ENCODE peak calls at places on chromosomes 7 and 10, in eight cellular contexts. One of them, this sample, is unnamed.
A peak's percentile ranks its signal among the peaks of the same experiment; 100 is the strongest.

GRCh38 chr10:34959321-34959720 is 130.8 kb downstream of the CUL2 start:
- DNase-seq in ecto neural progenitor cell: no peak
- DNase-seq in GM10248: no peak
- DNase-seq in posterior cingulate gyrus: no peak
- DNase-seq in AG09319: no peak
- DNase-seq in kidney glomerular epithelial cell: no peak
- DNase-seq in activated naive CD4-positive, alpha-beta T cell treated with Interleukin-2 at 50 U/mL for 16 hours: no peak
- DNase-seq in stimulated activated CD8-positive, alpha-beta memory T cell treated with anti-CD3 and anti-CD28 coated beads, Interleukin-12 subunit alpha, Interleukin-12 subunit beta, amount 100 ng/mL, for 1 hour: no peak
- DNase-seq in this sample: no peak

GRCh38 chr10:103677486-103677885 is 177.9 kb downstream of the SH3PXD2A start:
- DNase-seq in ecto neural progenitor cell: no peak
- DNase-seq in kidney glomerular epithelial cell: no peak
- DNase-seq in posterior cingulate gyrus: no peak
- DNase-seq in stimulated activated CD8-positive, alpha-beta memory T cell treated with anti-CD3 and anti-CD28 coated beads, Interleukin-12 subunit alpha, Interleukin-12 subunit beta, amount 100 ng/mL, for 1 hour: no peak
- DNase-seq in AG09319: no peak
- DNase-seq in GM10248: no peak
- DNase-seq in activated naive CD4-positive, alpha-beta T cell treated with Interleukin-2 at 50 U/mL for 16 hours: no peak
- DNase-seq in this sample: no peak

GRCh38 chr7:110484316-110484715 is 606.6 kb upstream of the LRRN3 start:
- DNase-seq in activated naive CD4-positive, alpha-beta T cell treated with Interleukin-2 at 50 U/mL for 16 hours: no peak
- DNase-seq in ecto neural progenitor cell: no peak
- DNase-seq in kidney glomerular epithelial cell: no peak
- DNase-seq in posterior cingulate gyrus: no peak
- DNase-seq in stimulated activated CD8-positive, alpha-beta memory T cell treated with anti-CD3 and anti-CD28 coated beads, Interleukin-12 subunit alpha, Interleukin-12 subunit beta, amount 100 ng/mL, for 1 hour: no peak
- DNase-seq in AG09319: no peak
- DNase-seq in GM10248: no peak
- DNase-seq in this sample: no peak

GRCh38 chr10:86535057-86535882 is 13.7 kb upstream of the WAPL start:
- DNase-seq in kidney glomerular epithelial cell: no peak
- DNase-seq in AG09319: no peak
- DNase-seq in stimulated activated CD8-positive, alpha-beta memory T cell treated with anti-CD3 and anti-CD28 coated beads, Interleukin-12 subunit alpha, Interleukin-12 subunit beta, amount 100 ng/mL, for 1 hour: no peak
- DNase-seq in ecto neural progenitor cell: peak; percentile 78
- DNase-seq in GM10248: peak; percentile 73
- DNase-seq in activated naive CD4-positive, alpha-beta T cell treated with Interleukin-2 at 50 U/mL for 16 hours: peak; percentile 56
- DNase-seq in posterior cingulate gyrus: peak; percentile 87
- DNase-seq in this sample: peak; percentile 91

GRCh38 chr7:150685219-150686029 is at the start of gene GIMAP2:
- DNase-seq in kidney glomerular epithelial cell: no peak
- DNase-seq in activated naive CD4-positive, alpha-beta T cell treated with Interleukin-2 at 50 U/mL for 16 hours: peak; percentile 32
- DNase-seq in stimulated activated CD8-positive, alpha-beta memory T cell treated with anti-CD3 and anti-CD28 coated beads, Interleukin-12 subunit alpha, Interleukin-12 subunit beta, amount 100 ng/mL, for 1 hour: no peak
- DNase-seq in AG09319: no peak
- DNase-seq in posterior cingulate gyrus: no peak
- DNase-seq in GM10248: peak; percentile 61
- DNase-seq in ecto neural progenitor cell: no peak
- DNase-seq in this sample: peak; percentile 34

GRCh38 chr10:35636942-35637341 is 5.2 kb downstream of the FZD8 start:
- DNase-seq in stimulated activated CD8-positive, alpha-beta memory T cell treated with anti-CD3 and anti-CD28 coated beads, Interleukin-12 subunit alpha, Interleukin-12 subunit beta, amount 100 ng/mL, for 1 hour: no peak
- DNase-seq in posterior cingulate gyrus: no peak
- DNase-seq in kidney glomerular epithelial cell: no peak
- DNase-seq in ecto neural progenitor cell: no peak
- DNase-seq in AG09319: no peak
- DNase-seq in activated naive CD4-positive, alpha-beta T cell treated with Interleukin-2 at 50 U/mL for 16 hours: no peak
- DNase-seq in GM10248: no peak
- DNase-seq in this sample: no peak

GRCh38 chr10:132697568-132698200 is 88.3 kb downstream of the NKX6-2 start:
- DNase-seq in GM10248: no peak
- DNase-seq in ecto neural progenitor cell: peak; percentile 25
- DNase-seq in AG09319: no peak
- DNase-seq in stimulated activated CD8-positive, alpha-beta memory T cell treated with anti-CD3 and anti-CD28 coated beads, Interleukin-12 subunit alpha, Interleukin-12 subunit beta, amount 100 ng/mL, for 1 hour: no peak
- DNase-seq in kidney glomerular epithelial cell: no peak
- DNase-seq in activated naive CD4-positive, alpha-beta T cell treated with Interleukin-2 at 50 U/mL for 16 hours: no peak
- DNase-seq in posterior cingulate gyrus: peak; percentile 59
- DNase-seq in this sample: no peak

GRCh38 chr7:41755100-41755499 is 52.2 kb upstream of the INHBA start:
- DNase-seq in AG09319: no peak
- DNase-seq in posterior cingulate gyrus: no peak
- DNase-seq in activated naive CD4-positive, alpha-beta T cell treated with Interleukin-2 at 50 U/mL for 16 hours: no peak
- DNase-seq in ecto neural progenitor cell: no peak
- DNase-seq in GM10248: no peak
- DNase-seq in stimulated activated CD8-positive, alpha-beta memory T cell treated with anti-CD3 and anti-CD28 coated beads, Interleukin-12 subunit alpha, Interleukin-12 subunit beta, amount 100 ng/mL, for 1 hour: no peak
- DNase-seq in kidney glomerular epithelial cell: no peak
- DNase-seq in this sample: no peak

GRCh38 chr10:34815174-34816066 is at the start of gene PARD3:
- DNase-seq in activated naive CD4-positive, alpha-beta T cell treated with Interleukin-2 at 50 U/mL for 16 hours: no peak
- DNase-seq in stimulated activated CD8-positive, alpha-beta memory T cell treated with anti-CD3 and anti-CD28 coated beads, Interleukin-12 subunit alpha, Interleukin-12 subunit beta, amount 100 ng/mL, for 1 hour: no peak
- DNase-seq in GM10248: peak; percentile 82
- DNase-seq in ecto neural progenitor cell: peak; percentile 86
- DNase-seq in kidney glomerular epithelial cell: peak; percentile 25
- DNase-seq in posterior cingulate gyrus: no peak
- DNase-seq in AG09319: no peak
- DNase-seq in this sample: peak; percentile 93

GRCh38 chr7:32519763-32520162 is 24.5 kb downstream of the AVL9 start:
- DNase-seq in activated naive CD4-positive, alpha-beta T cell treated with Interleukin-2 at 50 U/mL for 16 hours: peak; percentile 44
- DNase-seq in GM10248: no peak
- DNase-seq in AG09319: no peak
- DNase-seq in kidney glomerular epithelial cell: no peak
- DNase-seq in stimulated activated CD8-positive, alpha-beta memory T cell treated with anti-CD3 and anti-CD28 coated beads, Interleukin-12 subunit alpha, Interleukin-12 subunit beta, amount 100 ng/mL, for 1 hour: no peak
- DNase-seq in posterior cingulate gyrus: no peak
- DNase-seq in ecto neural progenitor cell: no peak
- DNase-seq in this sample: no peak

GRCh38 chr7:99553039-99553438 is 1.1 kb upstream of the FAM200A start:
- DNase-seq in AG09319: no peak
- DNase-seq in GM10248: no peak
- DNase-seq in activated naive CD4-positive, alpha-beta T cell treated with Interleukin-2 at 50 U/mL for 16 hours: no peak
- DNase-seq in ecto neural progenitor cell: no peak
- DNase-seq in stimulated activated CD8-positive, alpha-beta memory T cell treated with anti-CD3 and anti-CD28 coated beads, Interleukin-12 subunit alpha, Interleukin-12 subunit beta, amount 100 ng/mL, for 1 hour: no peak
- DNase-seq in posterior cingulate gyrus: no peak
- DNase-seq in kidney glomerular epithelial cell: no peak
- DNase-seq in this sample: no peak

GRCh38 chr10:45602082-45602730 is 70.4 kb downstream of the ZFAND4 start:
- DNase-seq in posterior cingulate gyrus: no peak
- DNase-seq in activated naive CD4-positive, alpha-beta T cell treated with Interleukin-2 at 50 U/mL for 16 hours: no peak
- DNase-seq in GM10248: no peak
- DNase-seq in kidney glomerular epithelial cell: peak; percentile 16
- DNase-seq in stimulated activated CD8-positive, alpha-beta memory T cell treated with anti-CD3 and anti-CD28 coated beads, Interleukin-12 subunit alpha, Interleukin-12 subunit beta, amount 100 ng/mL, for 1 hour: no peak
- DNase-seq in AG09319: no peak
- DNase-seq in ecto neural progenitor cell: no peak
- DNase-seq in this sample: peak; percentile 62